ENCODE peak calls at places on chromosomes 1 and 21, in six cellular contexts. T, Y, H, P, O and N are unnamed samples.

GRCh38 chr1:110155878-110156522 is 5.7 kb downstream of the SLC6A17 start:
- DNase-seq in T (peak), Y (no peak), H (no peak), P (no peak), O (peak), N (peak)

GRCh38 chr1:107990606-107991005 is 25.6 kb upstream of the VAV3 start:
- DNase-seq in T (no peak), Y (no peak), H (no peak), P (no peak), O (no peak), N (no peak)

GRCh38 chr21:38773108-38774061 is 32.3 kb upstream of the ETS2 start:
- DNase-seq in T (peak), Y (peak), H (no peak), P (peak), O (peak), N (peak)

GRCh38 chr1:51899022-51899421 is 20.5 kb upstream of the NRDC start:
- DNase-seq in T (no peak), Y (no peak), H (no peak), P (no peak), O (no peak), N (no peak)

GRCh38 chr1:200409203-200409760 is 554 bp downstream of the ZNF281 start:
- DNase-seq in T (no peak), Y (no peak), H (peak), P (no peak), O (peak), N (no peak)

GRCh38 chr1:110003747-110004428 is 19.3 kb downstream of the AHCYL1 start:
- DNase-seq in T (peak), Y (peak), H (no peak), P (peak), O (peak), N (no peak)

GRCh38 chr1:183590225-183591191 is at the start of gene NCF2:
- DNase-seq in T (peak), Y (no peak), H (no peak), P (no peak), O (peak), N (no peak)

GRCh38 chr21:43644609-43645008 is 14.7 kb downstream of the HSF2BP start:
- DNase-seq in T (no peak), Y (no peak), H (no peak), P (no peak), O (no peak), N (no peak)

GRCh38 chr1:243740255-243740999 is 109.6 kb downstream of the AKT3 start:
- DNase-seq in T (no peak), Y (no peak), H (no peak), P (no peak), O (no peak), N (no peak)

GRCh38 chr21:37230632-37231246 is 36.4 kb downstream of the VPS26C start:
- DNase-seq in T (no peak), Y (no peak), H (no peak), P (no peak), O (no peak), N (no peak)

GRCh38 chr1:42999308-42999707 is 40.6 kb upstream of the SLC2A1 start:
- DNase-seq in T (no peak), Y (no peak), H (no peak), P (peak), O (no peak), N (no peak)

GRCh38 chr1:38872401-38873026 is 634 bp downstream of the MYCBP start:
- DNase-seq in T (peak), Y (no peak), H (no peak), P (peak), O (peak), N (no peak)

GRCh38 chr1:231872461-231872910 is 245.9 kb downstream of the DISC1 start:
- DNase-seq in T (no peak), Y (no peak), H (no peak), P (peak), O (no peak), N (no peak)

GRCh38 chr1:165069829-165070228 is 286.7 kb downstream of the LMX1A start:
- DNase-seq in T (peak), Y (no peak), H (no peak), P (no peak), O (no peak), N (no peak)

GRCh38 chr1:156146749-156147405 is 6.5 kb upstream of the SEMA4A start:
- DNase-seq in T (no peak), Y (no peak), H (no peak), P (no peak), O (no peak), N (no peak)

GRCh38 chr1:25658791-25659431 is 42.3 kb downstream of the MAN1C1 start:
- DNase-seq in T (no peak), Y (no peak), H (no peak), P (no peak), O (no peak), N (no peak)

GRCh38 chr1:241536383-241536782 is 4.2 kb downstream of the KMO start:
- DNase-seq in T (no peak), Y (no peak), H (no peak), P (no peak), O (no peak), N (no peak)

GRCh38 chr1:240801445-240801844 is 189.5 kb upstream of the GREM2 start:
- DNase-seq in T (no peak), Y (no peak), H (no peak), P (no peak), O (no peak), N (no peak)

GRCh38 chr1:101756411-101756810 is 240.3 kb downstream of the OLFM3 start:
- DNase-seq in T (no peak), Y (no peak), H (no peak), P (no peak), O (no peak), N (no peak)

GRCh38 chr21:45364464-45365185 is 40.3 kb upstream of the COL18A1 start:
- DNase-seq in T (no peak), Y (no peak), H (no peak), P (no peak), O (no peak), N (peak)

GRCh38 chr21:44444286-44444931 is 10.9 kb upstream of the LRRC3 start:
- DNase-seq in T (peak), Y (peak), H (no peak), P (no peak), O (no peak), N (no peak)

GRCh38 chr1:228814091-228814610 is 78.9 kb downstream of the RHOU start:
- DNase-seq in T (no peak), Y (no peak), H (no peak), P (no peak), O (no peak), N (no peak)

GRCh38 chr1:172006660-172007059 is 165.4 kb downstream of the DNM3 start:
- DNase-seq in T (peak), Y (no peak), H (no peak), P (no peak), O (no peak), N (no peak)

GRCh38 chr1:46394108-46394871 is at the start of gene FAAH:
- DNase-seq in T (peak), Y (peak), H (peak), P (no peak), O (peak), N (peak)

GRCh38 chr1:6127587-6128163 is 52.4 kb downstream of the CHD5 start:
- DNase-seq in T (peak), Y (peak), H (no peak), P (no peak), O (peak), N (peak)

GRCh38 chr1:99677416-99677815 is 31.5 kb downstream of the PALMD start:
- DNase-seq in T (no peak), Y (no peak), H (no peak), P (no peak), O (no peak), N (no peak)

GRCh38 chr1:116710326-116711060 is 43.0 kb upstream of the IGSF3 start:
- DNase-seq in T (no peak), Y (no peak), H (no peak), P (no peak), O (no peak), N (no peak)

GRCh38 chr1:192521734-192522133 is 53.8 kb upstream of the RGS1 start:
- DNase-seq in T (no peak), Y (no peak), H (no peak), P (no peak), O (no peak), N (no peak)

GRCh38 chr21:25420831-25421230 is 186.4 kb downstream of the MRPL39 start:
- DNase-seq in T (no peak), Y (no peak), H (no peak), P (no peak), O (no peak), N (no peak)

GRCh38 chr1:21764615-21765423 is 18.1 kb downstream of the USP48 start:
- DNase-seq in T (peak), Y (no peak), H (no peak), P (peak), O (no peak), N (no peak)

GRCh38 chr1:10724948-10725852 is 71.2 kb downstream of the CASZ1 start:
- DNase-seq in T (no peak), Y (no peak), H (no peak), P (no peak), O (no peak), N (no peak)